ENCODE peak calls at places on chromosomes 13 and 19, in ten cellular contexts. O, B, G, I, L, C, Q, E, V and R are unnamed samples.

GRCh38 chr19:29699861-29700260 is 15.2 kb downstream of the C19orf12 start:
- DNase-seq in O (no peak), B (no peak), G (peak), I (no peak), L (no peak), C (no peak), Q (no peak), E (no peak), V (no peak), R (no peak)

GRCh38 chr13:47831265-47831664 is 169.8 kb downstream of the SUCLA2 start:
- DNase-seq in O (no peak), B (no peak), G (no peak), I (no peak), L (no peak), C (no peak), Q (peak), E (no peak), V (peak), R (no peak)

GRCh38 chr19:40754611-40755247 is 3.7 kb downstream of the SNRPA start:
- DNase-seq in O (no peak), B (no peak), G (no peak), I (no peak), L (no peak), C (peak), Q (no peak), E (peak), V (no peak), R (no peak)

GRCh38 chr19:48403606-48404005 is 10.1 kb downstream of the GRIN2D start:
- DNase-seq in O (no peak), B (peak), G (peak), I (no peak), L (peak), C (peak), Q (peak), E (peak), V (peak), R (no peak)

GRCh38 chr13:69706807-69707206 is 400.8 kb upstream of the ATXN8OS start:
- DNase-seq in O (no peak), B (no peak), G (no peak), I (no peak), L (no peak), C (no peak), Q (no peak), E (no peak), V (no peak), R (no peak)

GRCh38 chr19:2561895-2562294 is 86.0 kb downstream of the GADD45B start:
- DNase-seq in O (peak), B (no peak), G (peak), I (peak), L (no peak), C (no peak), Q (no peak), E (no peak), V (no peak), R (peak)

GRCh38 chr19:35327642-35328041 is 1.3 kb upstream of the CD22 start:
- DNase-seq in O (no peak), B (no peak), G (no peak), I (no peak), L (peak), C (no peak), Q (no peak), E (no peak), V (no peak), R (no peak)

GRCh38 chr13:22194106-22194810 is 523.4 kb downstream of the FGF9 start:
- DNase-seq in O (no peak), B (no peak), G (no peak), I (no peak), L (no peak), C (no peak), Q (no peak), E (no peak), V (no peak), R (no peak)

GRCh38 chr19:7869453-7869909 is 4.7 kb downstream of the PRR36 start:
- DNase-seq in O (peak), B (no peak), G (peak), I (peak), L (peak), C (peak), Q (peak), E (no peak), V (peak), R (peak)

GRCh38 chr13:79451500-79451962 is 29.4 kb upstream of the NDFIP2 start:
- DNase-seq in O (peak), B (peak), G (no peak), I (no peak), L (peak), C (peak), Q (peak), E (peak), V (peak), R (peak)

GRCh38 chr19:7415857-7416371 is 67.2 kb downstream of the ARHGEF18 start:
- DNase-seq in O (no peak), B (no peak), G (no peak), I (no peak), L (no peak), C (peak), Q (no peak), E (no peak), V (no peak), R (no peak)

GRCh38 chr19:8143041-8143440 is 6.4 kb downstream of the FBN3 start:
- DNase-seq in O (no peak), B (no peak), G (no peak), I (no peak), L (no peak), C (no peak), Q (no peak), E (no peak), V (no peak), R (no peak)

GRCh38 chr19:33988601-33989000 is 183.7 kb upstream of the LSM14A start:
- DNase-seq in O (no peak), B (no peak), G (no peak), I (no peak), L (no peak), C (no peak), Q (peak), E (peak), V (no peak), R (no peak)

GRCh38 chr13:52686381-52686780 is 33.7 kb downstream of the SUGT1 start:
- DNase-seq in O (no peak), B (no peak), G (no peak), I (no peak), L (no peak), C (no peak), Q (no peak), E (no peak), V (no peak), R (no peak)

GRCh38 chr19:47100290-47100689 is 13.3 kb downstream of the ZC3H4 start:
- DNase-seq in O (no peak), B (no peak), G (no peak), I (no peak), L (no peak), C (no peak), Q (no peak), E (no peak), V (no peak), R (no peak)

GRCh38 chr13:50170447-50171037 is 155.3 kb downstream of the KCNRG start:
- DNase-seq in O (no peak), B (no peak), G (no peak), I (no peak), L (no peak), C (no peak), Q (peak), E (no peak), V (peak), R (no peak)

GRCh38 chr19:1183543-1184172 is 9.6 kb upstream of the SBNO2 start:
- DNase-seq in O (no peak), B (no peak), G (peak), I (no peak), L (peak), C (peak), Q (no peak), E (peak), V (no peak), R (no peak)

GRCh38 chr19:8611890-8612806 is 1.6 kb upstream of the ADAMTS10 start:
- DNase-seq in O (no peak), B (no peak), G (peak), I (peak), L (peak), C (no peak), Q (peak), E (peak), V (peak), R (no peak)

GRCh38 chr13:78054152-78054551 is 135.5 kb upstream of the EDNRB start:
- DNase-seq in O (no peak), B (no peak), G (no peak), I (no peak), L (no peak), C (no peak), Q (peak), E (no peak), V (peak), R (no peak)

GRCh38 chr19:6042776-6043726 is 65.1 kb upstream of the RANBP3 start:
- DNase-seq in O (peak), B (no peak), G (peak), I (no peak), L (no peak), C (no peak), Q (no peak), E (no peak), V (no peak), R (no peak)

GRCh38 chr19:47663911-47664771 is 49.1 kb upstream of the EHD2 start:
- DNase-seq in O (no peak), B (no peak), G (peak), I (peak), L (no peak), C (peak), Q (peak), E (peak), V (peak), R (no peak)

GRCh38 chr13:42553098-42554046 is 20.6 kb upstream of the TNFSF11 start:
- DNase-seq in O (no peak), B (no peak), G (no peak), I (no peak), L (no peak), C (no peak), Q (peak), E (peak), V (peak), R (no peak)

GRCh38 chr19:4064551-4065260 is 2.0 kb downstream of the ZBTB7A start:
- DNase-seq in O (peak), B (peak), G (peak), I (peak), L (peak), C (peak), Q (no peak), E (no peak), V (peak), R (peak)

GRCh38 chr19:17879466-17879865 is 7.7 kb downstream of the SLC5A5 start:
- DNase-seq in O (no peak), B (no peak), G (peak), I (no peak), L (no peak), C (no peak), Q (no peak), E (no peak), V (no peak), R (no peak)

GRCh38 chr19:17886515-17886914 is 14.8 kb downstream of the SLC5A5 start:
- DNase-seq in O (no peak), B (no peak), G (no peak), I (no peak), L (no peak), C (no peak), Q (no peak), E (no peak), V (no peak), R (no peak)

GRCh38 chr19:17877696-17878095 is 6.0 kb downstream of the SLC5A5 start:
- DNase-seq in O (no peak), B (no peak), G (no peak), I (no peak), L (no peak), C (no peak), Q (no peak), E (no peak), V (no peak), R (no peak)

GRCh38 chr19:17883627-17884413 is 12.1 kb downstream of the SLC5A5 start:
- DNase-seq in O (no peak), B (no peak), G (no peak), I (no peak), L (peak), C (no peak), Q (no peak), E (no peak), V (no peak), R (no peak)

DNA sequence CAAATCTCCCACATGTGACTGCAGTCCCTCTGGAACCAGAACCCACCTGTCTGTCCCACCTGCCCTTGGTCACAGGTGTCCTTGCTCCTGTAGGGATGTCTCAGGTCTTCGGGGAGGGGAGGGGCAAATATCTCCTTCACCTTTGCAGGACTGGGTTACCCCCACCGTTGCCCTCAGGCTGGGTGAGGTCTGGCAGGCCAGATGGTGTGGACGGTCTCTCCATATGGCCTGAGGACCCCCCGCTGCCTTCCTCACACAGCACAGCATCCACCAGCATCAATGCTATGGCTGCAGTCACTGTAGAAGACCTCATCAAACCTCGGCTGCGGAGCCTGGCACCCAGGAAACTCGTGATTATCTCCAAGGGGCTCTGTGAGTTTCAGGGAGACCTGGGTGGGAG is 10.0 kb downstream of the SLC5A5 start:
- DNase-seq in O (no peak), B (no peak), G (no peak), I (no peak), L (no peak), C (no peak), Q (no peak), E (no peak), V (no peak), R (no peak)
- TF ChIP-seq CTCF in O (no peak), B (no peak), G (no peak), I (no peak), L (no peak), C (no peak), Q (no peak), E (no peak), V (no peak), R (no peak)

GRCh38 chr13:84571264-84571663 is 689.0 kb upstream of the SLITRK1 start:
- DNase-seq in O (no peak), B (no peak), G (no peak), I (no peak), L (no peak), C (no peak), Q (no peak), E (no peak), V (no peak), R (no peak)
- TF ChIP-seq CTCF in O (no peak), B (peak), G (no peak), I (peak), L (peak), C (no peak), Q (no peak), E (peak), V (no peak), R (no peak)

DNA sequence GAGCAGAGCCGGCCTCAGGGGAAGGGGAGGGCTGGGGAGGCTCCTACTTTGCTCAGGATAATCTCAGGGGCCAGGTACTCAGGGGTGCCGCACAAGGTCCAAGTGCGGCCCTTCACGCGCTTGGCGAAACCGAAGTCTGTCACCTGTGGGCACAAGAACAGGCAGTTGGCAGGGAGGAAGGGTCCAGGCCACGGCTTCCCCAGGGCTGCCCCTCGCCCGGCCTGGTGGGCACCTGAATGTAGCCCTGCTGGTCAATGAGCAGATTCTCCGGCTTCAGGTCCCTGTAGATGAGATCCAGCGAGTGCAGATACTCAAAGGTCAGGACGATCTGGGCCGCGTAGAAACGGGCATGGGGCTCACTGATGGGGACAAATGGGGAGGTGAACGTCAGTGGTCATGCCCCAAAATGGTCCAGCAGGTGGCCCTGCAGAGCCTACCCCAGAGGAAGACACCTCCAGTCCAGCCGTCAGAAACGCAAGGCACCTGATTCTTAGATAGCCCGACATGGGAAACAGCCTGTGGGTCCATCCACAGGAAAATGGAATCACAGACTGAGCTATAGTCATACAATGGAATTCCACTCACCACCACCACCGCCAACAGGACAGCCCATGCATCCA is 7.1 kb upstream of the SAMD1 start:
- DNase-seq in O (no peak), B (no peak), G (no peak), I (no peak), L (no peak), C (no peak), Q (no peak), E (no peak), V (no peak), R (no peak)
- TF ChIP-seq CTCF in O (no peak), B (peak), G (no peak), I (peak), L (peak), C (no peak), Q (peak), E (peak), V (peak), R (no peak)

DNA sequence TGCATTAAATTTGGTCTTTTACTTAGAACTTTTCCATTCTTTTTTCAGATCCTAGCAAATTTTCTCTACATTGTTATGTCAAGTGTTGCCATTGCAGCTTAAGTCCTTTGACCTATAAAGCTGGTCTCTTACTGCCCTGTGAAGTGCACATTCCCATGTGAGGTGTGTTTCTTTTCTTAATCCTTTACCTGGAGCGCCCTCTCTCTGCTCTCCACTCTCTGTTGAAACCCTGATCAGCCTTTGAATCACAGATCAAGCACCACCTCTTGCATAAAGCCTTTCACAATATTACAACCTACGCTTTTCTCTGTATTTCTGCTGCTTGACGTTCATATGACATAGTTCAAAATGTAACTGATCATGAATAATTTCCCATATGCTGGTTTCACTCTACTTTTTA is 84.8 kb downstream of the PCDH17 start:
- DNase-seq in O (no peak), B (no peak), G (no peak), I (no peak), L (peak), C (peak), Q (no peak), E (no peak), V (no peak), R (no peak)
- TF ChIP-seq CTCF in O (no peak), B (peak), G (no peak), I (no peak), L (peak), C (no peak), Q (no peak), E (no peak), V (no peak), R (no peak)